ENCODE peak calls at places on chromosomes 4 and X, in four cellular contexts. B is GM12878, D is K562, K is H1. N is an unnamed sample.

GRCh38 chr4:55078987-55079386 is 46.4 kb downstream of the KDR start:
- DNase-seq in B (no peak), D (no peak), K (no peak), N (no peak)

GRCh38 chr4:110630621-110631402 is 7.9 kb upstream of the PITX2 start:
- DNase-seq in B (no peak), D (no peak), K (peak), N (no peak)

GRCh38 chrX:572490-573124 is 58.0 kb upstream of the SHOX start:
- DNase-seq in B (no peak), D (no peak), K (peak), N (no peak)

GRCh38 chr4:77692847-77693432 is 87.3 kb downstream of the CXCL13 start:
- DNase-seq in B (no peak), D (no peak), K (no peak), N (no peak)

GRCh38 chr4:42568610-42569207 is 88.2 kb downstream of the ATP8A1 start:
- DNase-seq in B (peak), D (peak), K (peak), N (peak)

GRCh38 chr4:77043507-77044131 is 32.2 kb downstream of the CCNI start:
- DNase-seq in B (no peak), D (no peak), K (no peak), N (no peak)

GRCh38 chrX:10579753-10580060 is 40.7 kb downstream of the MID1 start:
- DNase-seq in B (no peak), D (no peak), K (no peak), N (peak)

GRCh38 chrX:107935200-107935599 is 47.0 kb downstream of the TEX13B start:
- DNase-seq in B (no peak), D (no peak), K (no peak), N (no peak)

GRCh38 chr4:1399508-1400190 is 6.6 kb downstream of the NKX1-1 start:
- DNase-seq in B (no peak), D (peak), K (no peak), N (no peak)

GRCh38 chr4:42655921-42656735 is 777 bp downstream of the ATP8A1 start:
- DNase-seq in B (no peak), D (no peak), K (peak), N (no peak)

GRCh38 chrX:95640226-95640625 is 1044.4 kb upstream of the DIAPH2 start:
- DNase-seq in B (no peak), D (no peak), K (no peak), N (no peak)

GRCh38 chrX:75673468-75673867 is 111.6 kb downstream of the MAGEE2 start:
- DNase-seq in B (no peak), D (no peak), K (no peak), N (no peak)

GRCh38 chr4:72507167-72507566 is 61.9 kb downstream of the ADAMTS3 start:
- DNase-seq in B (no peak), D (no peak), K (no peak), N (no peak)

GRCh38 chr4:1807258-1807777 is 14.2 kb downstream of the FGFR3 start:
- DNase-seq in B (no peak), D (no peak), K (no peak), N (no peak)

GRCh38 chr4:140343303-140343702 is 30.1 kb upstream of the SCOC start:
- DNase-seq in B (no peak), D (no peak), K (no peak), N (peak)

GRCh38 chrX:94722578-94722977 is 1048.6 kb downstream of the FAM133A start:
- DNase-seq in B (no peak), D (no peak), K (no peak), N (no peak)

GRCh38 chrX:129663171-129663570 is 8.4 kb upstream of the APLN start:
- DNase-seq in B (no peak), D (no peak), K (no peak), N (no peak)

GRCh38 chr4:26576171-26576829 is 7.6 kb upstream of the TBC1D19 start:
- DNase-seq in B (no peak), D (no peak), K (no peak), N (no peak)

GRCh38 chr4:164012396-164013027 is 518.0 kb downstream of the TMA16 start:
- DNase-seq in B (no peak), D (no peak), K (peak), N (peak)

DNA sequence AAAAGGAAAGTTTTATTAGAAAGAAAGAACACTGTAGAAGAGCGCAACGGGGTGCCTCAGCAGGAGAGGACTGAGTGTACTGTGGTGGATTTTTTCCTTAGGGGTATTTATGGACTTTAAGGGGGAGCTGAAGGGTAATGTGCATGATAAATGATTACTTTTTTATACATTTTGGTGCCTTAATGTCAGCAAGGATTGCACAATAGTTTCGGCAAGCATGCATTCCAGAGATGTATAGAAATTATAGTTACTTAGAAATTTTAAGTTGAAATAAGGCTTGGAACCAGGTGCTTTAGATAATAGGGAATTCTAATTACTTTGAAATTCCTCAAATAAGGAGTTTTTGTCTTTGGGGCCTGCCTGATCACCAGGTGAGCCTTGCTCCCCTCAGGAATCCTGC is 30.5 kb upstream of the SERPINA7 start:
- DNase-seq in B (no peak), D (no peak), K (no peak), N (no peak)
- TF ChIP-seq EGR1 in B (no peak), D (no peak), K (no peak), N (no peak)

GRCh38 chrX:40683245-40683644 is 35.9 kb upstream of the CXorf38 start:
- DNase-seq in B (no peak), D (no peak), K (no peak), N (no peak)
- TF ChIP-seq ZNF274 in B (no peak), D (no peak), K (no peak), N (no peak)

DNA sequence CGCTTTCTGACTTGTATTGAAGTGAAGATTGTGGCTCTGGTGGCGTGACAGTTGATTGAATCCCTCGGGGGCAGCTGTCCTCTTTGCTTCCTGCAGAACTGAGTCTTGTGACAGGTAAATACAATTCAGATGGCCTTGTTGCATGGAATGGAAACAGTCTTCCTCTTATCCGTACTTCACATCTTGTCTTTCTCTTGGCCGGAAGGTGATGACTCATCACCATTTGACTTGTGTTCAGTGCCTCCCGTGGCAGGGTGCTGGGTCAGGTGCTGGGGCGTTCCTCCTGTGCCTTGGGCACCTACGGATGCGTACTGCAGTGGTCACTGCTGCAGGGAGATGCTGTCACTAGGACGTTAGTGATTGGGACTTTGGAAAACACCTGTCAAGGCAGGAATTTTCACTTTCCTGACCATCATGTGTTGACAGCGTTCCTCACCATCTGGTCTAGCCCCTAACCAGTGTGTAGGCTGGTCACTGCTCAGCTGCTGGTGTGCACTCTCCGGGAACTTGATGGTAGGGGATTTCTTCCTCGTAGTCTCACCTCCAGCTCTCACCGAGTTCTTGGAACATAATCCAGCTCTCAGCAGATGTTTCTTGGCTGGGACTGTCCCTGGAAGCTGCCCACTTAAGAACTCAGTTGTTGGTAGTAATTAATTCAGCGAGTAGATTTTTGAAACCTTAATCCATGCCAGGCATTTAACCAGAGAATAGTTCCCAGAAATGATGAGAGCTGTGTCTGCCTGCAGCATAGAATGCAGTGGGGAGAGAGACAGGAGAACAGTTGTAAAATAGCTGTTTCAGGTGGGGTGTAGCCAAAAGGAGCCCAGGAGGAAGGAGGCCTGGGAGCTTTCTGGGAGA is 7.2 kb downstream of the TBC1D14 start:
- DNase-seq in B (no peak), D (peak), K (no peak), N (peak)
- TF ChIP-seq EGR1 in B (no peak), D (peak), K (no peak), N (no peak)

DNA sequence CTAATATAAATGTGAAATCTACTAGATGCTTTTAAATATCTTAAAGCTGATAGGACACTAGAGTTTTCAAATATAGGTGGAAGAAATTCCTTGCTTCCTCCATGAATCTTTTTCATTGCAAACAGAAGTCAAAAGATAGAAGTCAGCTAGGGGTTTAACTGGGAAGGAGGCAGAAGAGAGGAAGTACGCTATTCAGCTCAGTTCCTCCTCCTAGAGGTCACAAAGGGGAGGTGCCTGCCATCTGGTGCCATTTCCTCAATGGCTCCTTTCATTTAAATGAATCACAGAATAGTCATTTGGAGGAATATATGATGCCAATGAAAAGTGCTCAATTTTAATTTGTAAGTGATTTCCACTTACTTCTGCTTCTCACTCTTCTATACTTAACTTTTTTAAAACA is 8.5 kb downstream of the COL25A1 start:
- DNase-seq in B (no peak), D (peak), K (no peak), N (peak)
- TF ChIP-seq ZNF274 in B (no peak), D (no peak), K (no peak), N (no peak)

GRCh38 chr4:87044511-87045369 is 109.9 kb downstream of the AFF1 start:
- DNase-seq in B (no peak), D (no peak), K (no peak), N (no peak)

GRCh38 chr4:87049508-87049907 is 114.7 kb downstream of the AFF1 start:
- DNase-seq in B (no peak), D (no peak), K (no peak), N (no peak)

GRCh38 chr4:87046111-87046510 is 111.3 kb downstream of the AFF1 start:
- DNase-seq in B (no peak), D (no peak), K (no peak), N (no peak)

GRCh38 chr4:87045659-87046058 is 110.8 kb downstream of the AFF1 start:
- DNase-seq in B (no peak), D (no peak), K (no peak), N (no peak)

DNA sequence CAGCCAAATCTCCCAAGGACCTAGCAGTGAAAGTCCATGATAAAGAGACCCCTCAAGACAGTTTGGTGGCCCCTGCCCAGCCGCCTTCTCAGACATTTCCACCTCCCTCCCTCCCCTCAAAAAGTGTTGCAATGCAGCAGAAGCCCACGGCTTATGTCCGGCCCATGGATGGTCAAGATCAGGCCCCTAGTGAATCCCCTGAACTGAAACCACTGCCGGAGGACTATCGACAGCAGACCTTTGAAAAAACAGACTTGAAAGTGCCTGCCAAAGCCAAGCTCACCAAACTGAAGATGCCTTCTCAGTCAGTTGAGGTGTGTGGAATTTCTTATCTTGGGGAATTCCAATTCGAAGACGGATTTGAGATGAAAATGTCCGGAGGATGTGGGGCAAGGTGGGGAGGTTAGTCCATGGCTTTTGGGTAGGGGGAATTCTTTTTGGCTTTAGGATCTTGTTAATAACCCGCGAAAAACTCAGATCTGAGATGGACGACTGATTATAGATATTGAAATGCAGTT is 112.5 kb downstream of the AFF1 start:
- DNase-seq in B (no peak), D (no peak), K (no peak), N (no peak)
- TF ChIP-seq EGR1 in B (no peak), D (no peak), K (no peak), N (no peak)

GRCh38 chr4:143300860-143301259 is 35.8 kb upstream of the GAB1 start:
- DNase-seq in B (no peak), D (no peak), K (no peak), N (no peak)

GRCh38 chr4:143306788-143307187 is 29.9 kb upstream of the GAB1 start:
- DNase-seq in B (no peak), D (no peak), K (no peak), N (no peak)

GRCh38 chr4:143308377-143308776 is 28.3 kb upstream of the GAB1 start:
- DNase-seq in B (no peak), D (no peak), K (no peak), N (no peak)

GRCh38 chr4:143307536-143307935 is 29.1 kb upstream of the GAB1 start:
- DNase-seq in B (no peak), D (no peak), K (no peak), N (no peak)

GRCh38 chr4:143302526-143302925 is 34.1 kb upstream of the GAB1 start:
- DNase-seq in B (no peak), D (no peak), K (no peak), N (no peak)
- TF ChIP-seq ZNF274 in B (no peak), D (no peak), K (no peak), N (no peak)

GRCh38 chr4:112214397-112215264 is 17.0 kb upstream of the AP1AR start:
- DNase-seq in B (no peak), D (peak), K (no peak), N (peak)
- TF ChIP-seq EGR1 in B (no peak), D (no peak), K (no peak), N (no peak)

GRCh38 chr4:98113005-98113404 is 30.3 kb downstream of the STPG2 start:
- DNase-seq in B (no peak), D (peak), K (no peak), N (peak)
- TF ChIP-seq ZNF274 in B (no peak), D (no peak), K (no peak), N (no peak)

N was measured in HCT116.